ENCODE peak calls at places on chromosome 10, in four cellular contexts. J is H9, L is hepatocyte, P is neural progenitor cell. X is an unnamed sample.

GRCh38 chr10:74153123-74153522 is 2.1 kb downstream of the ADK start:
- DNase-seq in J (no peak), L (no peak), P (peak; percentile 26), X (peak; percentile 64)

GRCh38 chr10:121808835-121809234 is 119.0 kb downstream of the ATE1 start:
- DNase-seq in J (no peak), L (no peak), P (no peak), X (no peak)

GRCh38 chr10:102814456-102814871 is 22.7 kb downstream of the CYP17A1 start:
- DNase-seq in J (no peak), L (peak; percentile 60), P (no peak), X (no peak)

GRCh38 chr10:133257489-133258065 is 19.1 kb downstream of the ADAM8 start:
- DNase-seq in J (peak; percentile 79), L (peak; percentile 78), P (peak; percentile 70), X (peak; percentile 58)

GRCh38 chr10:133068741-133069525 is 18.8 kb upstream of the ADGRA1 start:
- DNase-seq in J (no peak), L (no peak), P (no peak), X (no peak)

GRCh38 chr10:78520737-78521430 is 487.2 kb downstream of the RPS24 start:
- DNase-seq in J (peak; percentile 64), L (peak; percentile 78), P (peak; percentile 58), X (peak; percentile 73)

GRCh38 chr10:132904814-132905649 is 37.3 kb downstream of the CFAP46 start:
- DNase-seq in J (no peak), L (no peak), P (no peak), X (no peak)

GRCh38 chr10:21144047-21144446 is 246.9 kb upstream of the NEBL start:
- DNase-seq in J (peak; percentile 33), L (no peak), P (no peak), X (peak; percentile 40)

GRCh38 chr10:89392974-89393373 is 551 bp downstream of the IFIT1 start:
- DNase-seq in J (no peak), L (peak; percentile 76), P (no peak), X (peak; percentile 9)

GRCh38 chr10:69641261-69641980 is 11.4 kb downstream of the FAM241B start:
- DNase-seq in J (no peak), L (no peak), P (no peak), X (peak; percentile 36)

GRCh38 chr10:99395750-99396445 is 34.5 kb downstream of the GOT1 start:
- DNase-seq in J (no peak), L (peak; percentile 17), P (no peak), X (peak; percentile 82)

GRCh38 chr10:70323697-70324340 is 40.0 kb upstream of the NPFFR1 start:
- DNase-seq in J (peak; percentile 73), L (no peak), P (peak; percentile 30), X (no peak)

GRCh38 chr10:43287056-43288007 is 20.5 kb upstream of the RASGEF1A start:
- DNase-seq in J (no peak), L (no peak), P (no peak), X (peak; percentile 83)

GRCh38 chr10:13587367-13587766 is 602 bp downstream of the PRPF18 start:
- DNase-seq in J (no peak), L (peak; percentile 40), P (peak; percentile 6), X (peak; percentile 31)

GRCh38 chr10:64626856-64627255 is 1105.7 kb downstream of the REEP3 start:
- DNase-seq in J (no peak), L (no peak), P (no peak), X (no peak)

GRCh38 chr10:123888751-123889150 is 2.9 kb downstream of the CPXM2 start:
- DNase-seq in J (no peak), L (no peak), P (no peak), X (no peak)

GRCh38 chr10:27561362-27561761 is 57.3 kb downstream of the RAB18 start:
- DNase-seq in J (no peak), L (no peak), P (no peak), X (no peak)

GRCh38 chr10:7441395-7442161 is 30.7 kb upstream of the SFMBT2 start:
- DNase-seq in J (no peak), L (no peak), P (no peak), X (no peak)

GRCh38 chr10:19999440-19999839 is 183.2 kb downstream of the PLXDC2 start:
- DNase-seq in J (no peak), L (peak; percentile 10), P (no peak), X (no peak)

GRCh38 chr10:103416436-103417147 is 20.2 kb downstream of the PDCD11 start:
- DNase-seq in J (no peak), L (peak; percentile 77), P (peak; percentile 59), X (peak; percentile 19)

GRCh38 chr10:118952493-118953295 is 76.8 kb upstream of the NANOS1 start:
- DNase-seq in J (peak; percentile 16), L (no peak), P (peak; percentile 0), X (no peak)

GRCh38 chr10:121800146-121800545 is 127.7 kb downstream of the ATE1 start:
- DNase-seq in J (no peak), L (no peak), P (no peak), X (no peak)

GRCh38 chr10:114391599-114391998 is 12.7 kb downstream of the AFAP1L2 start:
- DNase-seq in J (no peak), L (no peak), P (no peak), X (no peak)

GRCh38 chr10:124709862-124710261 is 34.3 kb downstream of the FAM53B start:
- DNase-seq in J (no peak), L (no peak), P (no peak), X (peak; percentile 37)

DNA sequence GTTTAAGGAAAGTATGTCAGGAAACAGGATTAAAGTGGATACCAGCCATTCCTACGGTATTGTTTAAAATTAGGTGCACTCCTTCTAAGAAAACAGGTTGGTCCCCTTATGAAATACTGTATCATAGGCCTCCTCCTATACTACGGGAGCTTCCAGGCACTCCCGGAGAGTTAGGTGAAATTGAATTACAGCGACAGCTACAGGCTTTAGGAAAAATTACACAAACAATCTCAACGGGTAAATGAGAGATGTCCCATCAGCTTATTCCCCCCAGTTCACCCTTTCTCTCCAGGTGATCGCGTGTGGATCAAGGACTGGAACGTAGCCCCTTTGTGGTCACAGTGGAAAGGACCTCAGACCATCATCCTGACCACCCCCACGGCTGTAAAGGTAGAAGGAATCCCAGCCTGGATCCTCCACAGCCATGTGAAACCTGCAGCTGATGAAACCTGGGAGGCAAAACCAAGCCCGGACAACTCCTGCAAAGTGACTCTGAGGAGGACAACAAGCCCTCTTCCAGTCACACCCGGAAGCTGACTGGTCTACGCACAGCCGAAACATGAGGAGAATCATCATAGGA is 25.1 kb upstream of the GHITM start:
- DNase-seq in J (no peak), L (no peak), P (peak; percentile 28), X (no peak)
- TF ChIP-seq CTCF in J (peak; percentile 62), L (peak; percentile 34), P (peak; percentile 50), X (peak; percentile 37)

GRCh38 chr10:45422862-45423659 is 49.0 kb downstream of the ALOX5 start:
- DNase-seq in J (no peak), L (no peak), P (no peak), X (no peak)
- H3K79me2 ChIP-seq in J (no peaks in the 10 kb centered on the region), L (no peaks in the 10 kb centered on the region), P (no peaks in the 10 kb centered on the region), X (no peaks in the 10 kb centered on the region)

GRCh38 chr10:71963756-71964668 is at the start of gene CHST3:
- DNase-seq in J (peak; percentile 55), L (peak; percentile 81), P (peak; percentile 82), X (peak; percentile 54)
- TF ChIP-seq CTCF in J (no peak), L (no peak), P (no peak), X (no peak)

GRCh38 chr10:110502072-110502845 is 4.6 kb downstream of the DUSP5 start:
- DNase-seq in J (no peak), L (no peak), P (no peak), X (no peak)
- H3K79me2 ChIP-seq in J (peaks cover 21% of the 10 kb centered on the region), L (peaks cover 12% of the 10 kb centered on the region), P (no peaks in the 10 kb centered on the region), X (peaks cover 98% of the 10 kb centered on the region)

DNA sequence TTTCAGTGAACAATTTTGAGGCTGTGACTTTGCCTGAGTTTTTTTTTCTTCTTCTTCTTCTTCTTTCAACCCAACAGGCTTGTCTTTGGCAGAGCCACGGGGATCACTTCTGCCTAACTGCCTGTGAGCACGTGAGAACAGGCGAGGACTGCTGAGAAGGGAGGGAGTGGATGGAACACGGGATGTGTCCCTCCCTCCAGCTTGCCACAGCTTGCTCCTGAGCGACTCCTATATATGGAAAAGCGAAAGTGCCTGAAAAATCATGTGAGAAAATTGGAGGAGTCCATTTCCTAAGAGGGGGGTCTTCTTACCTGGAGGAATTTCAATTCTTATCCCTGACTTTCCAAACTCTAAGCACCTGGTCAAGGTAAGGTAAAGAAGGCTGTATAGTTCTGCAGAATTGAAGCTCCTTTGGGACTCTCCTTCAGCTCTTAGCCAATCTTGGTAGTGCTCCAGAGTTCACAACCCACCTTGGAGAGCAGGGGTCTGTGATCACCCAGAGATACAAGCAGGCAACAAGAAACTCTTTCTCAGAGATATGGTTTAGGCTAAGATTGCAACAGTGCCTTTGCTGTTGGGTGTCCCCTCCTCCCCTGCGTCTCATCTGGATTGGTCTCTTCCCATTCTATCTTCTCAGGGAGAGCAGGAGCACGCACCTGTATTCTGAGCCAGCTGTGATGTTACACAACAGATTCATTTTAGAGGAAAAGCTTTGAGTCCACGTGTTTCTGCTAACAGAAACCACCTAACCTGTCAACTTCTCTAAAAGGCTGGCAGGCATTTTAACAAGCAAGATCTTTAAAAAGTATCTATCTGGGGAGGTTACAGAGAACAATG is at the start of gene MAT1A:
- DNase-seq in J (peak; percentile 66), L (peak; percentile 56), P (no peak), X (peak; percentile 54)
- TF ChIP-seq CTCF in J (peak; percentile 42), L (no peak), P (no peak), X (no peak)

DNA sequence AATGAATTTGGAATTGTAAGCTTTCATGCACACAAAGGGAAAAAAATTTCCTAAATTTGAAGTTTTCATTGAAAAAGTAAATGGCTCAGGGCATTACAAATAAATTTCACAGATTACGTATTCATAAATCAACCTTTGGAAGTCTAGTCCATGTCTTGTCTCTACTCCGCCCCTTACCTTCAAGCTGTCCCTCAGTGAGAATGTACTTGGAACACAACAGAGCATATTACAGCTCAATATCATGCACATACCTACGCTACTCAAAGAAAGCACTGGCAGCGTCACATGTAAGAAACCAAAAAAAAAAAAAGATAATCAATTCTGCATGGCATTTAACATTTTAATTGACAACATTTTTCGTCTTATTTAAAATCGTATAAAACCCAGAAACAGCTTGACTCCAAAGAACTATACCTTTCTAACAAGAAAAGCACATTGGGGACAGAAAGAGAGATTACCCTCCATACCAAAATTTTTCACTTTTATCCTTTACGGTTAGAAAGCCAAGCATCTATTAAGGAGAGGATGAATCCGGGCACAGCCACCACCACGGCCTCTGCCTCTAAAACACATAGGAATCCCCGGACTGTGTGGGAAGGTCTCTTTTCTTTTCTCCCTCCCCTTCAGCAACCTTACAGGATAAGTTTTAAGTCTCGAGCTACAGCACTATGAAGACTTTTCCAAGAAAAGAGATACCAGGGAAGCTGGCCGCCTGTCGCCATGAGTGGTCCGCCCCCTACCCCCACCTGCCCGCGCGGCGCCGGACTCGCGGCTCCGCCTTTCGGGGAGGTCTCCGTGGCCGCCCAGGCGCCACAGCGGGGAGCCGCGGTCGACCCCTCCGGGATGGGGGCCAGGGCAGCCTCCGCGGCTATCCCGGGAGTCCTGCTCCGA is 1.1 kb downstream of the JMJD1C start:
- DNase-seq in J (no peak), L (peak; percentile 11), P (no peak), X (peak; percentile 62)
- H3K79me2 ChIP-seq in J (peaks cover 10% of the 10 kb centered on the region), L (peaks cover 82% of the 10 kb centered on the region), P (peaks cover 90% of the 10 kb centered on the region), X (peaks cover 93% of the 10 kb centered on the region)

X was measured in mammary epithelial cell.